ENCODE peak calls at places on chromosomes 2 and 18, in nine cellular contexts. One of them, this sample, is unnamed.

GRCh38 chr2:228535396-228535795 is 353.9 kb upstream of the SPHKAP start:
- DNase-seq in stimulated activated CD4-positive, alpha-beta T cell treated with anti-CD3 and anti-CD28 coated beads, Interleukin-4, amount 100 ng/mL, for 1 hour: no peak
- DNase-seq in EL: peak
- DNase-seq in lower leg skin: no peak
- DNase-seq in heart left ventricle: no peak
- DNase-seq in Kasumi-1: no peak
- DNase-seq in ELF-1: no peak
- DNase-seq in astrocyte: peak
- DNase-seq in activated CD8-positive, alpha-beta memory T cell treated with anti-CD3 and anti-CD28 coated beads, Interleukin-2, amount 10 ng/mL, durations not matched to agents 7 days and 5 days: no peak
- DNase-seq in this sample: no peak

GRCh38 chr2:232133078-232133477 is 171.6 kb downstream of the DIS3L2 start:
- DNase-seq in stimulated activated CD4-positive, alpha-beta T cell treated with anti-CD3 and anti-CD28 coated beads, Interleukin-4, amount 100 ng/mL, for 1 hour: no peak
- DNase-seq in EL: no peak
- DNase-seq in lower leg skin: no peak
- DNase-seq in heart left ventricle: no peak
- DNase-seq in Kasumi-1: no peak
- DNase-seq in ELF-1: no peak
- DNase-seq in astrocyte: no peak
- DNase-seq in activated CD8-positive, alpha-beta memory T cell treated with anti-CD3 and anti-CD28 coated beads, Interleukin-2, amount 10 ng/mL, durations not matched to agents 7 days and 5 days: no peak
- DNase-seq in this sample: no peak

GRCh38 chr2:233436191-233436581 is 81.9 kb downstream of the DGKD start:
- DNase-seq in stimulated activated CD4-positive, alpha-beta T cell treated with anti-CD3 and anti-CD28 coated beads, Interleukin-4, amount 100 ng/mL, for 1 hour: no peak
- DNase-seq in EL: no peak
- DNase-seq in lower leg skin: peak
- DNase-seq in heart left ventricle: no peak
- DNase-seq in Kasumi-1: no peak
- DNase-seq in ELF-1: no peak
- DNase-seq in astrocyte: no peak
- DNase-seq in activated CD8-positive, alpha-beta memory T cell treated with anti-CD3 and anti-CD28 coated beads, Interleukin-2, amount 10 ng/mL, durations not matched to agents 7 days and 5 days: no peak
- DNase-seq in this sample: no peak

GRCh38 chr18:75477913-75478312 is 50.4 kb upstream of the SMIM21 start:
- DNase-seq in stimulated activated CD4-positive, alpha-beta T cell treated with anti-CD3 and anti-CD28 coated beads, Interleukin-4, amount 100 ng/mL, for 1 hour: no peak
- DNase-seq in EL: peak
- DNase-seq in lower leg skin: no peak
- DNase-seq in heart left ventricle: no peak
- DNase-seq in Kasumi-1: peak
- DNase-seq in ELF-1: no peak
- DNase-seq in astrocyte: peak
- DNase-seq in activated CD8-positive, alpha-beta memory T cell treated with anti-CD3 and anti-CD28 coated beads, Interleukin-2, amount 10 ng/mL, durations not matched to agents 7 days and 5 days: no peak
- DNase-seq in this sample: no peak

GRCh38 chr2:3377612-3378432 is at the start of gene EIPR1:
- DNase-seq in stimulated activated CD4-positive, alpha-beta T cell treated with anti-CD3 and anti-CD28 coated beads, Interleukin-4, amount 100 ng/mL, for 1 hour: peak
- DNase-seq in EL: peak
- DNase-seq in lower leg skin: peak
- DNase-seq in heart left ventricle: peak
- DNase-seq in Kasumi-1: peak
- DNase-seq in ELF-1: peak
- DNase-seq in astrocyte: peak
- DNase-seq in activated CD8-positive, alpha-beta memory T cell treated with anti-CD3 and anti-CD28 coated beads, Interleukin-2, amount 10 ng/mL, durations not matched to agents 7 days and 5 days: peak
- DNase-seq in this sample: peak

GRCh38 chr2:86017901-86018896 is 87.5 kb downstream of the POLR1A start:
- DNase-seq in stimulated activated CD4-positive, alpha-beta T cell treated with anti-CD3 and anti-CD28 coated beads, Interleukin-4, amount 100 ng/mL, for 1 hour: no peak
- DNase-seq in EL: peak
- DNase-seq in lower leg skin: peak
- DNase-seq in heart left ventricle: no peak
- DNase-seq in Kasumi-1: no peak
- DNase-seq in ELF-1: no peak
- DNase-seq in astrocyte: peak
- DNase-seq in activated CD8-positive, alpha-beta memory T cell treated with anti-CD3 and anti-CD28 coated beads, Interleukin-2, amount 10 ng/mL, durations not matched to agents 7 days and 5 days: no peak
- DNase-seq in this sample: no peak

GRCh38 chr2:11616851-11617415 is 53.1 kb downstream of the NTSR2 start:
- DNase-seq in stimulated activated CD4-positive, alpha-beta T cell treated with anti-CD3 and anti-CD28 coated beads, Interleukin-4, amount 100 ng/mL, for 1 hour: no peak
- DNase-seq in EL: no peak
- DNase-seq in lower leg skin: no peak
- DNase-seq in heart left ventricle: no peak
- DNase-seq in Kasumi-1: no peak
- DNase-seq in ELF-1: peak
- DNase-seq in astrocyte: no peak
- DNase-seq in activated CD8-positive, alpha-beta memory T cell treated with anti-CD3 and anti-CD28 coated beads, Interleukin-2, amount 10 ng/mL, durations not matched to agents 7 days and 5 days: no peak
- DNase-seq in this sample: no peak

GRCh38 chr2:105329197-105329554 is 359 bp downstream of the TGFBRAP1 start:
- DNase-seq in stimulated activated CD4-positive, alpha-beta T cell treated with anti-CD3 and anti-CD28 coated beads, Interleukin-4, amount 100 ng/mL, for 1 hour: no peak
- DNase-seq in EL: no peak
- DNase-seq in lower leg skin: no peak
- DNase-seq in heart left ventricle: peak
- DNase-seq in Kasumi-1: no peak
- DNase-seq in ELF-1: no peak
- DNase-seq in astrocyte: no peak
- DNase-seq in activated CD8-positive, alpha-beta memory T cell treated with anti-CD3 and anti-CD28 coated beads, Interleukin-2, amount 10 ng/mL, durations not matched to agents 7 days and 5 days: peak
- DNase-seq in this sample: no peak

GRCh38 chr2:196257086-196257485 is 85.7 kb upstream of the STK17B start:
- DNase-seq in stimulated activated CD4-positive, alpha-beta T cell treated with anti-CD3 and anti-CD28 coated beads, Interleukin-4, amount 100 ng/mL, for 1 hour: no peak
- DNase-seq in EL: no peak
- DNase-seq in lower leg skin: no peak
- DNase-seq in heart left ventricle: no peak
- DNase-seq in Kasumi-1: no peak
- DNase-seq in ELF-1: no peak
- DNase-seq in astrocyte: no peak
- DNase-seq in activated CD8-positive, alpha-beta memory T cell treated with anti-CD3 and anti-CD28 coated beads, Interleukin-2, amount 10 ng/mL, durations not matched to agents 7 days and 5 days: no peak
- DNase-seq in this sample: no peak

GRCh38 chr2:145546091-145546490 is 1026.2 kb upstream of the ZEB2 start:
- DNase-seq in stimulated activated CD4-positive, alpha-beta T cell treated with anti-CD3 and anti-CD28 coated beads, Interleukin-4, amount 100 ng/mL, for 1 hour: no peak
- DNase-seq in EL: peak
- DNase-seq in lower leg skin: no peak
- DNase-seq in heart left ventricle: no peak
- DNase-seq in Kasumi-1: no peak
- DNase-seq in ELF-1: no peak
- DNase-seq in astrocyte: no peak
- DNase-seq in activated CD8-positive, alpha-beta memory T cell treated with anti-CD3 and anti-CD28 coated beads, Interleukin-2, amount 10 ng/mL, durations not matched to agents 7 days and 5 days: no peak
- DNase-seq in this sample: no peak

GRCh38 chr2:225010804-225011203 is 31.5 kb downstream of the DOCK10 start:
- DNase-seq in stimulated activated CD4-positive, alpha-beta T cell treated with anti-CD3 and anti-CD28 coated beads, Interleukin-4, amount 100 ng/mL, for 1 hour: no peak
- DNase-seq in EL: peak
- DNase-seq in lower leg skin: no peak
- DNase-seq in heart left ventricle: no peak
- DNase-seq in Kasumi-1: no peak
- DNase-seq in ELF-1: no peak
- DNase-seq in astrocyte: peak
- DNase-seq in activated CD8-positive, alpha-beta memory T cell treated with anti-CD3 and anti-CD28 coated beads, Interleukin-2, amount 10 ng/mL, durations not matched to agents 7 days and 5 days: no peak
- DNase-seq in this sample: no peak

GRCh38 chr18:80197490-80197889 is 49.8 kb downstream of the PARD6G start:
- DNase-seq in stimulated activated CD4-positive, alpha-beta T cell treated with anti-CD3 and anti-CD28 coated beads, Interleukin-4, amount 100 ng/mL, for 1 hour: no peak
- DNase-seq in EL: no peak
- DNase-seq in lower leg skin: peak
- DNase-seq in heart left ventricle: no peak
- DNase-seq in Kasumi-1: no peak
- DNase-seq in ELF-1: no peak
- DNase-seq in astrocyte: no peak
- DNase-seq in activated CD8-positive, alpha-beta memory T cell treated with anti-CD3 and anti-CD28 coated beads, Interleukin-2, amount 10 ng/mL, durations not matched to agents 7 days and 5 days: no peak
- DNase-seq in this sample: no peak

GRCh38 chr18:8869696-8870095 is 164.3 kb downstream of the MTCL1 start:
- DNase-seq in stimulated activated CD4-positive, alpha-beta T cell treated with anti-CD3 and anti-CD28 coated beads, Interleukin-4, amount 100 ng/mL, for 1 hour: no peak
- DNase-seq in EL: no peak
- DNase-seq in lower leg skin: no peak
- DNase-seq in heart left ventricle: no peak
- DNase-seq in Kasumi-1: no peak
- DNase-seq in ELF-1: no peak
- DNase-seq in astrocyte: no peak
- DNase-seq in activated CD8-positive, alpha-beta memory T cell treated with anti-CD3 and anti-CD28 coated beads, Interleukin-2, amount 10 ng/mL, durations not matched to agents 7 days and 5 days: no peak
- DNase-seq in this sample: no peak

GRCh38 chr2:45177870-45178269 is 168.6 kb upstream of the SIX2 start:
- DNase-seq in stimulated activated CD4-positive, alpha-beta T cell treated with anti-CD3 and anti-CD28 coated beads, Interleukin-4, amount 100 ng/mL, for 1 hour: no peak
- DNase-seq in EL: peak
- DNase-seq in lower leg skin: no peak
- DNase-seq in heart left ventricle: no peak
- DNase-seq in Kasumi-1: no peak
- DNase-seq in ELF-1: no peak
- DNase-seq in astrocyte: peak
- DNase-seq in activated CD8-positive, alpha-beta memory T cell treated with anti-CD3 and anti-CD28 coated beads, Interleukin-2, amount 10 ng/mL, durations not matched to agents 7 days and 5 days: no peak
- DNase-seq in this sample: peak

GRCh38 chr2:116719841-116720240 is 1094.7 kb upstream of the DDX18 start:
- DNase-seq in stimulated activated CD4-positive, alpha-beta T cell treated with anti-CD3 and anti-CD28 coated beads, Interleukin-4, amount 100 ng/mL, for 1 hour: no peak
- DNase-seq in EL: no peak
- DNase-seq in lower leg skin: no peak
- DNase-seq in heart left ventricle: no peak
- DNase-seq in Kasumi-1: no peak
- DNase-seq in ELF-1: no peak
- DNase-seq in astrocyte: peak
- DNase-seq in activated CD8-positive, alpha-beta memory T cell treated with anti-CD3 and anti-CD28 coated beads, Interleukin-2, amount 10 ng/mL, durations not matched to agents 7 days and 5 days: no peak
- DNase-seq in this sample: no peak

GRCh38 chr2:42369551-42370229 is 8.7 kb upstream of the COX7A2L start:
- DNase-seq in stimulated activated CD4-positive, alpha-beta T cell treated with anti-CD3 and anti-CD28 coated beads, Interleukin-4, amount 100 ng/mL, for 1 hour: no peak
- DNase-seq in EL: no peak
- DNase-seq in lower leg skin: no peak
- DNase-seq in heart left ventricle: no peak
- DNase-seq in Kasumi-1: no peak
- DNase-seq in ELF-1: peak
- DNase-seq in astrocyte: no peak
- DNase-seq in activated CD8-positive, alpha-beta memory T cell treated with anti-CD3 and anti-CD28 coated beads, Interleukin-2, amount 10 ng/mL, durations not matched to agents 7 days and 5 days: no peak
- DNase-seq in this sample: no peak

This sample was measured in GM04504.